ENCODE peak calls at places on chromosomes 7 and 10, in eight cellular contexts. Q is CD4-positive, alpha-beta T cell; N is Peyer's patch; V is Calu3; W is MM.1S; Z is astrocyte of the spinal cord; T is AG09319; I is epithelial cell of esophagus. F is an unnamed sample.

GRCh38 chr7:130988443-130988842 is 254.4 kb upstream of the KLF14 start:
- DNase-seq in Q (peak; percentile 39), N (no peak), V (no peak), W (no peak), Z (no peak), T (no peak), I (no peak), F (no peak)

GRCh38 chr10:97713351-97713827 is at the start of gene MARVELD1:
- DNase-seq in Q (no peak), N (peak; percentile 70), V (peak; percentile 13), W (no peak), Z (peak; percentile 84), T (peak; percentile 73), I (peak; percentile 63), F (no peak)

GRCh38 chr7:947391-948210 is 6.9 kb downstream of the ADAP1 start:
- DNase-seq in Q (no peak), N (peak; percentile 48), V (peak; percentile 68), W (no peak), Z (no peak), T (no peak), I (no peak), F (no peak)

GRCh38 chr7:102395620-102395957 is 574 bp upstream of the PRKRIP1 start:
- DNase-seq in Q (no peak), N (no peak), V (no peak), W (no peak), Z (peak; percentile 20), T (no peak), I (peak; percentile 45), F (no peak)

GRCh38 chr7:134842062-134842461 is 62.6 kb downstream of the CALD1 start:
- DNase-seq in Q (no peak), N (no peak), V (no peak), W (no peak), Z (no peak), T (no peak), I (no peak), F (no peak)

GRCh38 chr10:36603688-36604087 is 521.7 kb upstream of the ANKRD30A start:
- DNase-seq in Q (no peak), N (no peak), V (no peak), W (no peak), Z (no peak), T (no peak), I (no peak), F (no peak)

GRCh38 chr7:155789001-155789725 is 23.1 kb downstream of the SHH start:
- DNase-seq in Q (no peak), N (peak; percentile 48), V (no peak), W (no peak), Z (no peak), T (no peak), I (peak; percentile 43), F (no peak)

GRCh38 chr7:5709347-5709950 is 72.0 kb downstream of the RNF216 start:
- DNase-seq in Q (no peak), N (no peak), V (no peak), W (no peak), Z (no peak), T (peak; percentile 62), I (no peak), F (peak; percentile 42)

DNA sequence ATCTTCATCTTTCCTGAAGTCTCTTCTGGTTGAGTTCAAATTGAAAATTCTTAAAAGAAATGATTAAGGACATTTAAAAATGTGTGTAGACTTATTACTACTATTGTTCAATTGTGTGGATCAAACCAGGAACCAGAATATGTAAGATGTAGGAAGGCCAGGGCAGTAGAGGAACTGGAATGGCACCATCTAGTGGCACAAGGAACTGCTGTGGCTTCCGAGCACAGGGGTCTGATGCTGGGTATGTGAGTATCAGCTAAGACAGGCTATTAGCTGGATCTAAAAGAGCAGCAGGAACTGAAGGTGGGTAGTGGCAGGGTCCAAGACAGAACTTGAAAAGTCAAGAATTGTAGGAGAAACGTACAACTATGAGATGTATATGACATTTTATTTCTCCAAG is 247.3 kb downstream of the SEMA3A start:
- DNase-seq in Q (no peak), N (no peak), V (peak; percentile 4), W (no peak), Z (no peak), T (no peak), I (peak; percentile 28), F (no peak)
- TF ChIP-seq CTCF in Q (no peak), N (no peak), V (peak; percentile 16), W (peak; percentile 57), Z (peak; percentile 53), T (peak; percentile 15), I (peak; percentile 52), F (peak; percentile 51)

GRCh38 chr10:68981074-68981473 is 7.5 kb upstream of the KIFBP start:
- DNase-seq in Q (no peak), N (no peak), V (no peak), W (no peak), Z (no peak), T (no peak), I (peak; percentile 11), F (no peak)
- TF ChIP-seq CTCF in Q (no peak), N (peak; percentile 22), V (no peak), W (peak; percentile 28), Z (peak; percentile 25), T (peak; percentile 8), I (peak; percentile 38), F (no peak)

GRCh38 chr7:104548861-104549260 is 220.5 kb downstream of the LHFPL3 start:
- DNase-seq in Q (no peak), N (no peak), V (no peak), W (no peak), Z (no peak), T (no peak), I (no peak), F (no peak)
- TF ChIP-seq CTCF in Q (no peak), N (no peak), V (no peak), W (no peak), Z (no peak), T (no peak), I (no peak), F (no peak)

GRCh38 chr10:121976607-121977006 is 1.6 kb upstream of the NSMCE4A start:
- DNase-seq in Q (no peak), N (no peak), V (no peak), W (no peak), Z (no peak), T (no peak), I (no peak), F (no peak)

GRCh38 chr10:121974019-121974534 is 940 bp downstream of the NSMCE4A start:
- DNase-seq in Q (no peak), N (no peak), V (no peak), W (no peak), Z (no peak), T (no peak), I (no peak), F (no peak)

GRCh38 chr10:121974535-121975294 is at the start of gene NSMCE4A:
- DNase-seq in Q (peak; percentile 50), N (peak; percentile 87), V (peak; percentile 75), W (peak; percentile 87), Z (peak; percentile 69), T (peak; percentile 25), I (peak; percentile 76), F (no peak)

GRCh38 chr10:121978511-121978910 is 3.5 kb upstream of the NSMCE4A start:
- DNase-seq in Q (no peak), N (no peak), V (no peak), W (no peak), Z (no peak), T (no peak), I (no peak), F (no peak)

DNA sequence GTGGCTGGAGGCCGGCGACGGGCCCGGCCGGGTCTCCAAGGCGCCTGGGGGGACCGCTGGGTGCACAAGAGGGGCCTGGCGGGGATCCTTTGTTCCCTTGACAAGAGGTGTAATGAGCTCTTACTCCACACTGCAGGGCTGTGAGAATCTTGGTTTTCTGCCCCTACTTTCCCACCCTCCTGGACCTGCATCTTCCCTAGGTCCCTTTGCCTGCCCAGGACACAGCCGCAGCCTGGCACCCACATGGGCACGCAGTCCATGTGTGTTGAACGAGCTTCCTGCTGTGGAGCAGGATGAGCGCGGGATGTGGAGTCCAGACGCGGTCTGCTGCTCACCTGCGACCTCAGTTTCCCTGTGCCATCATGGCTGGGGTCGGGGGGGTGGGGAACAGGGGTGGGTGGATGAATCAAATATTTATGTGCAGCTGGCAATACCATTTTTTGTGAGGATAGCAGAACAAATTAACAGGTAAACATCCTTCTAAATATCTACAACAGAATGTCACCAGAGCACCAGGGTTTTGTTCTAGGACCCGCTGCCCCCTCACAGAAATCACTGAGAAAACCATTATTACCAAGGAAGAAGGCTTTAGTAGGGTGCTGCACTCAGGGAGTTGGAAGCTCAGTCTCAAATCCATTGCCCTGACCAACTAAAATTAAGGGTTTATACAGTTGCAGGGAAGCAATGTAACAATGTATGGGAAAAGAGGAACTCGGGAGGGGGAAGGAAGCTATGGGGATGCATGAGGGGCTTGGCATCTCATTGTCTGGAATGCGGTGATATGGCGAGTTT is 474 bp upstream of the NSMCE4A start:
- DNase-seq in Q (no peak), N (no peak), V (no peak), W (no peak), Z (no peak), T (no peak), I (no peak), F (no peak)
- TF ChIP-seq CTCF in Q (peak; percentile 58), N (no peak), V (no peak), W (peak; percentile 77), Z (peak; percentile 68), T (no peak), I (peak; percentile 29), F (no peak)

DNA sequence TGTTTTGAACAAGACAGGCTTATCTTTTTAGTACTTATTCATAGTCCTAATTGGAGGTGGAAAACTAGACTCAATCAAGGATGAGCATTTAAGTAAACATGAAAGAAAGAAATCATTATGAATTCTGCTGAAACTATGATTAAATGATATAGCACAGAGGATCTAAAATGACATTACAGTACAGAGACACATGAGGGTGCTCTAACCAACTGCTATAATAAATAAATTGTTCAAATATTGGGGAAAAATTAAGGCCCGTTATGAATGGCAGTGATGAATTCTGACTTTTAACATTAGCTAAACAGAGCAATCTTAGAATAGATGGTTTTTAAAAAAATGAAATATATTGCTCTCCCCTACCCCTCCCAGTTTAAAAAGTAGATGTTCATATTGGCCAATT is 10.3 kb downstream of the WNT2 start:
- DNase-seq in Q (no peak), N (no peak), V (no peak), W (no peak), Z (no peak), T (no peak), I (no peak), F (no peak)
- TF ChIP-seq CTCF in Q (no peak), N (no peak), V (peak; percentile 27), W (peak; percentile 42), Z (peak; percentile 40), T (no peak), I (peak; percentile 15), F (peak; percentile 18)

DNA sequence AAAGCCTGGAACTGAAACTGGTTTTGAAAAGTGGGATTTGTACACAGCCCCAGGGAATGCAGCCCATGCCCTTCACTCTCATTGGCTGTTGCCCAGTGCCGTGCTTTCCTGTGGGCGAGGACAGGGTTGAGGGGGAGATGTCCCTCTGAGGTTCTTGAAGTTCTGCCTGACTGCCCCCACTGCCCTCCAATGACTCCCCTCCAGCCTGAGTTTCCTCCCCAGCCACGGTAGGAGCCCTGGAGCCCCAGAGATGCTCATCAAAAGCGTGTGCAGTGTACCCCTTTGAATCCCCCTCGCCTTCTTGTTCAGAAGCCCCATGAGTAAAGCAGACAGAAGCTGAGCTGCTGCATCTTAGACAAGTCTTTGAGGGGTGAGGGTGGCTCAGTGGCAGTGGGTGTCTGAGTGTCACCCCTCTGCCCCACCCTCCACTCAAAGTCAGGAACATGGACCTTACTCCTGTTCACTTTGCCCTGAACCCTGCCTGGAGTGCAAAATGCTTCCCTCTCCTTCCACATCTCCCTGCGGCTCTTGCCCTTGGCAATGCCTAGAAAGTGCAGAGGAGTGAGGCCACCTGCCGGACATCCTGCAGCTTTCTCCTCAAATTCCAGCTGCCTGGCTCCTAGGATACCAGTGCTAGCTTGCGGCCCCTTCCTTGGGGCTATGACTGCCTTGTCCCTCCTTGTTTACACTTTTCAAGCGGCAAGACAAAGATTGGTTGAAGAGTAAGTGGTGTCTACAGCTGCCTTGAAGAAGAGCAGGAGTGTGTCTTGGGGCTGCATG is 19.9 kb downstream of the FAM241B start:
- DNase-seq in Q (no peak), N (no peak), V (no peak), W (no peak), Z (no peak), T (no peak), I (no peak), F (no peak)
- TF ChIP-seq CTCF in Q (no peak), N (no peak), V (no peak), W (no peak), Z (peak; percentile 24), T (no peak), I (peak; percentile 7), F (peak; percentile 10)

F was measured in AG09309.